ENCODE peak calls at places on chromosome 1, in four cellular contexts. One of them, this sample, is unnamed.

GRCh38 chr1:1013922-1014617 is 773 bp downstream of the ISG15 start:
- DNase-seq in dorsolateral prefrontal cortex: no peak
- DNase-seq in AG04450: no peak
- DNase-seq in endothelial cell: no peak
- DNase-seq in this sample: peak

GRCh38 chr1:15430787-15431570 is 7.3 kb upstream of the CTRC start:
- DNase-seq in dorsolateral prefrontal cortex: peak
- DNase-seq in endothelial cell: peak
- DNase-seq in AG04450: no peak
- DNase-seq in this sample: peak

GRCh38 chr1:30770150-30770549 is 12.6 kb upstream of the LAPTM5 start:
- DNase-seq in dorsolateral prefrontal cortex: no peak
- DNase-seq in endothelial cell: no peak
- DNase-seq in AG04450: no peak
- DNase-seq in this sample: peak

GRCh38 chr1:228396770-228397453 is 9.7 kb downstream of the TRIM11 start:
- DNase-seq in endothelial cell: no peak
- DNase-seq in dorsolateral prefrontal cortex: peak
- DNase-seq in AG04450: no peak
- DNase-seq in this sample: peak

GRCh38 chr1:25657786-25658760 is 41.5 kb downstream of the MAN1C1 start:
- DNase-seq in endothelial cell: no peak
- DNase-seq in AG04450: no peak
- DNase-seq in dorsolateral prefrontal cortex: no peak
- DNase-seq in this sample: no peak

GRCh38 chr1:2594001-2594640 is 7.5 kb downstream of the PRXL2B start:
- DNase-seq in dorsolateral prefrontal cortex: peak
- DNase-seq in endothelial cell: no peak
- DNase-seq in AG04450: no peak
- DNase-seq in this sample: peak

GRCh38 chr1:22970096-22970495 is 2.6 kb downstream of the LACTBL1 start:
- DNase-seq in AG04450: no peak
- DNase-seq in endothelial cell: no peak
- DNase-seq in dorsolateral prefrontal cortex: no peak
- DNase-seq in this sample: no peak

GRCh38 chr1:201230676-201231075 is 40.1 kb downstream of the IGFN1 start:
- DNase-seq in dorsolateral prefrontal cortex: no peak
- DNase-seq in endothelial cell: no peak
- DNase-seq in AG04450: no peak
- DNase-seq in this sample: peak

GRCh38 chr1:16078925-16079656 is 5.6 kb upstream of the FAM131C start:
- DNase-seq in endothelial cell: peak
- DNase-seq in dorsolateral prefrontal cortex: peak
- DNase-seq in AG04450: peak
- DNase-seq in this sample: peak

GRCh38 chr1:23617019-23617418 is 57.7 kb upstream of the ID3 start:
- DNase-seq in AG04450: no peak
- DNase-seq in dorsolateral prefrontal cortex: no peak
- DNase-seq in endothelial cell: no peak
- DNase-seq in this sample: no peak

GRCh38 chr1:153928776-153929432 is 6.1 kb upstream of the GATAD2B start:
- DNase-seq in endothelial cell: no peak
- DNase-seq in dorsolateral prefrontal cortex: peak
- DNase-seq in AG04450: no peak
- DNase-seq in this sample: peak

GRCh38 chr1:30801826-30802198 is 44.2 kb upstream of the LAPTM5 start:
- DNase-seq in dorsolateral prefrontal cortex: peak
- DNase-seq in endothelial cell: peak
- DNase-seq in AG04450: no peak
- DNase-seq in this sample: peak

GRCh38 chr1:65911679-65912078 is 119.0 kb downstream of the PDE4B start:
- DNase-seq in dorsolateral prefrontal cortex: no peak
- DNase-seq in AG04450: no peak
- DNase-seq in endothelial cell: no peak
- DNase-seq in this sample: no peak

GRCh38 chr1:35717911-35718476 is 690 bp downstream of the C1orf216 start:
- DNase-seq in dorsolateral prefrontal cortex: peak
- DNase-seq in endothelial cell: peak
- DNase-seq in AG04450: no peak
- DNase-seq in this sample: peak

GRCh38 chr1:54311506-54311905 is 94.7 kb downstream of the SSBP3 start:
- DNase-seq in endothelial cell: no peak
- DNase-seq in dorsolateral prefrontal cortex: no peak
- DNase-seq in AG04450: no peak
- DNase-seq in this sample: peak

GRCh38 chr1:87210151-87210550 is 118.5 kb upstream of the LMO4 start:
- DNase-seq in AG04450: no peak
- DNase-seq in dorsolateral prefrontal cortex: no peak
- DNase-seq in endothelial cell: no peak
- DNase-seq in this sample: no peak

GRCh38 chr1:219741011-219741859 is 128.3 kb upstream of the ZC3H11B start:
- DNase-seq in dorsolateral prefrontal cortex: no peak
- DNase-seq in AG04450: no peak
- DNase-seq in endothelial cell: no peak
- DNase-seq in this sample: no peak

GRCh38 chr1:218347316-218347712 is 2.2 kb downstream of the TGFB2 start:
- DNase-seq in dorsolateral prefrontal cortex: no peak
- DNase-seq in AG04450: no peak
- DNase-seq in endothelial cell: no peak
- DNase-seq in this sample: no peak

GRCh38 chr1:178344513-178345077 is 152.2 kb downstream of the CLEC20A start:
- DNase-seq in AG04450: peak
- DNase-seq in dorsolateral prefrontal cortex: no peak
- DNase-seq in endothelial cell: no peak
- DNase-seq in this sample: peak

GRCh38 chr1:198156745-198157240 is at the start of gene NEK7:
- DNase-seq in dorsolateral prefrontal cortex: peak
- DNase-seq in endothelial cell: peak
- DNase-seq in AG04450: no peak
- DNase-seq in this sample: peak

GRCh38 chr1:35807614-35808375 is at the start of gene AGO4:
- DNase-seq in endothelial cell: peak
- DNase-seq in dorsolateral prefrontal cortex: peak
- DNase-seq in AG04450: no peak
- DNase-seq in this sample: peak

GRCh38 chr1:217919683-217920502 is 288.7 kb downstream of the SPATA17 start:
- DNase-seq in dorsolateral prefrontal cortex: peak
- DNase-seq in endothelial cell: no peak
- DNase-seq in AG04450: no peak
- DNase-seq in this sample: peak

GRCh38 chr1:150233359-150234308 is 2.3 kb downstream of the ANP32E start:
- DNase-seq in dorsolateral prefrontal cortex: no peak
- DNase-seq in AG04450: no peak
- DNase-seq in endothelial cell: no peak
- DNase-seq in this sample: peak

GRCh38 chr1:198556969-198557368 is 16.5 kb upstream of the ATP6V1G3 start:
- DNase-seq in dorsolateral prefrontal cortex: no peak
- DNase-seq in AG04450: no peak
- DNase-seq in endothelial cell: no peak
- DNase-seq in this sample: peak

GRCh38 chr1:197695961-197696360 is 79.3 kb downstream of the DENND1B start:
- DNase-seq in AG04450: no peak
- DNase-seq in endothelial cell: no peak
- DNase-seq in dorsolateral prefrontal cortex: no peak
- DNase-seq in this sample: no peak

GRCh38 chr1:113986802-113987201 is 7.5 kb downstream of the OLFML3 start:
- DNase-seq in endothelial cell: no peak
- DNase-seq in AG04450: no peak
- DNase-seq in dorsolateral prefrontal cortex: no peak
- DNase-seq in this sample: no peak

GRCh38 chr1:87684194-87684593 is 355.5 kb downstream of the LMO4 start:
- DNase-seq in dorsolateral prefrontal cortex: peak
- DNase-seq in AG04450: no peak
- DNase-seq in endothelial cell: no peak
- DNase-seq in this sample: no peak

GRCh38 chr1:53578358-53578757 is 119.2 kb downstream of the DMRTB1 start:
- DNase-seq in AG04450: no peak
- DNase-seq in endothelial cell: no peak
- DNase-seq in dorsolateral prefrontal cortex: no peak
- DNase-seq in this sample: no peak

GRCh38 chr1:183209533-183210158 is 23.6 kb downstream of the LAMC2 start:
- DNase-seq in AG04450: no peak
- DNase-seq in dorsolateral prefrontal cortex: no peak
- DNase-seq in endothelial cell: no peak
- DNase-seq in this sample: peak

GRCh38 chr1:156848461-156849150 is 10.3 kb downstream of the INSRR start:
- DNase-seq in AG04450: no peak
- DNase-seq in endothelial cell: no peak
- DNase-seq in dorsolateral prefrontal cortex: no peak
- DNase-seq in this sample: peak

GRCh38 chr1:114153621-114154145 is at the start of gene SYT6:
- DNase-seq in dorsolateral prefrontal cortex: no peak
- DNase-seq in endothelial cell: peak
- DNase-seq in AG04450: no peak
- DNase-seq in this sample: no peak

GRCh38 chr1:201385299-201385891 is 7.9 kb upstream of the TNNT2 start:
- DNase-seq in dorsolateral prefrontal cortex: no peak
- DNase-seq in AG04450: no peak
- DNase-seq in endothelial cell: peak
- DNase-seq in this sample: peak

GRCh38 chr1:50371749-50372148 is 51.5 kb downstream of the DMRTA2 start:
- DNase-seq in dorsolateral prefrontal cortex: no peak
- DNase-seq in endothelial cell: no peak
- DNase-seq in AG04450: no peak
- DNase-seq in this sample: no peak

GRCh38 chr1:181664543-181664942 is 181.2 kb downstream of the CACNA1E start:
- DNase-seq in AG04450: no peak
- DNase-seq in dorsolateral prefrontal cortex: no peak
- DNase-seq in endothelial cell: no peak
- DNase-seq in this sample: no peak

GRCh38 chr1:181674617-181675016 is 191.3 kb downstream of the CACNA1E start:
- DNase-seq in AG04450: no peak
- DNase-seq in dorsolateral prefrontal cortex: no peak
- DNase-seq in endothelial cell: no peak
- DNase-seq in this sample: no peak

GRCh38 chr1:181675091-181675490 is 191.8 kb downstream of the CACNA1E start:
- DNase-seq in AG04450: no peak
- DNase-seq in endothelial cell: no peak
- DNase-seq in dorsolateral prefrontal cortex: no peak
- DNase-seq in this sample: no peak

DNA sequence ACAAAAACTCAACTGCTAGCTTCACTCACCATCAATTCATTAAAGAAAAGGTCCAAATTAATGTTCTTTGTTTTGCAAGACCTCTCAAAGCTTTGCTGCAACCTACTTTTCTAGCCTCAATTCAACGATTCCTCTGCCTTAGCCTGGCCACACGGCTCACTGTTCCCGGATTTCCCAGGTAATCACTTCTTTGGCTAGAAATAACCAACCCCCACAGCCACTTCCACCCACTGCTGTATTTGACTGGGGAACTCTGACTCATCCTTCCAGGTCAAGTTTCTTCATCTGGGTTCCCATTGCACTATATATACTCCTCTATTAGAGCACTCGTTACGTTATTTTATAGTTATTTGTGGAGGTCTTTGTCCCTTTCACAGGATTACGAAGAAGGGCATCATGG is 185.9 kb downstream of the CACNA1E start:
- DNase-seq in AG04450: no peak
- DNase-seq in dorsolateral prefrontal cortex: no peak
- DNase-seq in endothelial cell: no peak
- DNase-seq in this sample: no peak
- TF ChIP-seq CTCF in AG04450: no peak
- TF ChIP-seq CTCF in dorsolateral prefrontal cortex: no peak
- TF ChIP-seq CTCF in endothelial cell: no peak
- TF ChIP-seq CTCF in this sample: no peak

GRCh38 chr1:19472174-19472573 is 13.2 kb downstream of the CAPZB start:
- DNase-seq in endothelial cell: no peak
- DNase-seq in dorsolateral prefrontal cortex: no peak
- DNase-seq in AG04450: no peak
- DNase-seq in this sample: no peak
- TF ChIP-seq CTCF in endothelial cell: no peak
- TF ChIP-seq CTCF in dorsolateral prefrontal cortex: no peak
- TF ChIP-seq CTCF in AG04450: no peak
- TF ChIP-seq CTCF in this sample: no peak

DNA sequence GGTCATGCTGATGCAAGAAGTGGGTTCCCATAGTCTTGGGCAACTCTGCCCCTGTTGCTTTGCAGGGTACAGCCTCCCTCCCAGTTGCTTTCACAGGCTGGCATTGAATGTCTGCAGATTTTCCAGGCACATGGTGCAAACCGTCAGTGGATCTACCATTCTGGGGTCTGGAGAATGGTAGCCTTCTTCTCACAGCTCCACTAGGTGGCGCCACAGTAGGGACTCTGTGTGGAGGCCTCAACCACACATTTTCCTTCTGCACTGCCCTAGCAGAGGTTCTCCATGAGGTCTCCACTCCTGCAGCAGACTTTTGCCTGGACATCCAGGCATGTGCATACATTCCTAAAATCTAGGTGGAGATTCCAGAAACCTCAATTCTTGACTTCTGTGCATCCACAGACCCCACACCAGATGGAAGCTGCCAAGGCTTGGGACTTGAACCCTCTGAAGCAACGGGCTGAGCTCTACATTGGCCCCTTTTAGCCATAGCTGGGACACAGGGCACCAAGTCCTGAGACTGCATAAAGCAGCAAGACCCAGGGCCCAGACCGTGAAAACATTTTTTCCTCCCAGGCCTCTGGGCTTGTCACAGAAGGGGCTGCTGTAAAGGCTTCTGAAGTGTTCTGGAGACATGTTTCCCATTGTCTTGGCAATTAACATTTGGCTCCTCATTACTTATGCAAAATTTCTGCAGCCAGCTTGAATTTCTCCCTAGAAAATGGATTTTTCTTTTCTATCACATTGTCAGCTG is 466.2 kb upstream of the PBX1 start:
- DNase-seq in endothelial cell: no peak
- DNase-seq in AG04450: no peak
- DNase-seq in dorsolateral prefrontal cortex: no peak
- DNase-seq in this sample: no peak
- TF ChIP-seq CTCF in endothelial cell: no peak
- TF ChIP-seq CTCF in AG04450: peak
- TF ChIP-seq CTCF in dorsolateral prefrontal cortex: no peak
- TF ChIP-seq CTCF in this sample: no peak

GRCh38 chr1:185562623-185563359 is 171.4 kb upstream of the HMCN1 start:
- DNase-seq in AG04450: no peak
- DNase-seq in endothelial cell: no peak
- DNase-seq in dorsolateral prefrontal cortex: no peak
- DNase-seq in this sample: no peak

GRCh38 chr1:185561629-185562028 is 172.6 kb upstream of the HMCN1 start:
- DNase-seq in endothelial cell: no peak
- DNase-seq in dorsolateral prefrontal cortex: no peak
- DNase-seq in AG04450: no peak
- DNase-seq in this sample: no peak

GRCh38 chr1:185559151-185559550 is 175.0 kb upstream of the HMCN1 start:
- DNase-seq in dorsolateral prefrontal cortex: no peak
- DNase-seq in endothelial cell: no peak
- DNase-seq in AG04450: no peak
- DNase-seq in this sample: no peak

GRCh38 chr1:185560760-185561159 is 173.4 kb upstream of the HMCN1 start:
- DNase-seq in endothelial cell: no peak
- DNase-seq in dorsolateral prefrontal cortex: no peak
- DNase-seq in AG04450: no peak
- DNase-seq in this sample: no peak

GRCh38 chr1:185559684-185560310 is 174.4 kb upstream of the HMCN1 start:
- DNase-seq in dorsolateral prefrontal cortex: no peak
- DNase-seq in AG04450: no peak
- DNase-seq in endothelial cell: peak
- DNase-seq in this sample: peak
- TF ChIP-seq CTCF in dorsolateral prefrontal cortex: no peak
- TF ChIP-seq CTCF in AG04450: peak
- TF ChIP-seq CTCF in endothelial cell: no peak
- TF ChIP-seq CTCF in this sample: peak

GRCh38 chr1:203148127-203148526 is 20.6 kb downstream of the ADORA1 start:
- DNase-seq in dorsolateral prefrontal cortex: no peak
- DNase-seq in endothelial cell: no peak
- DNase-seq in AG04450: no peak
- DNase-seq in this sample: peak
- TF ChIP-seq CTCF in dorsolateral prefrontal cortex: no peak
- TF ChIP-seq CTCF in endothelial cell: peak
- TF ChIP-seq CTCF in AG04450: no peak
- TF ChIP-seq CTCF in this sample: peak